ENCODE peak calls at places on chromosomes 2 and 18, in six cellular contexts. One of them, this sample, is unnamed.

GRCh38 chr18:42296723-42297122 is 341.7 kb downstream of the PIK3C3 start:
- DNase-seq in CD8-positive, alpha-beta T cell: no peak
- DNase-seq in neural progenitor cell: no peak
- DNase-seq in GM12878: no peak
- DNase-seq in PC-9: no peak
- DNase-seq in WERI-Rb-1: no peak
- DNase-seq in this sample: no peak

GRCh38 chr2:182038579-182038978 is 52.9 kb downstream of the PPP1R1C start:
- DNase-seq in CD8-positive, alpha-beta T cell: no peak
- DNase-seq in neural progenitor cell: no peak
- DNase-seq in GM12878: no peak
- DNase-seq in PC-9: no peak
- DNase-seq in WERI-Rb-1: no peak
- DNase-seq in this sample: no peak

GRCh38 chr2:119218478-119219064 is 5.1 kb upstream of the STEAP3 start:
- DNase-seq in CD8-positive, alpha-beta T cell: no peak
- DNase-seq in neural progenitor cell: peak; percentile 58
- DNase-seq in GM12878: no peak
- DNase-seq in PC-9: peak; percentile 46
- DNase-seq in WERI-Rb-1: peak; percentile 82
- DNase-seq in this sample: peak; percentile 55

GRCh38 chr2:144835634-144836351 is 315.9 kb upstream of the ZEB2 start:
- DNase-seq in CD8-positive, alpha-beta T cell: no peak
- DNase-seq in neural progenitor cell: no peak
- DNase-seq in GM12878: no peak
- DNase-seq in PC-9: no peak
- DNase-seq in WERI-Rb-1: no peak
- DNase-seq in this sample: no peak

GRCh38 chr2:46146866-46147502 is 150.2 kb upstream of the EPAS1 start:
- DNase-seq in CD8-positive, alpha-beta T cell: no peak
- DNase-seq in neural progenitor cell: no peak
- DNase-seq in GM12878: peak; percentile 5
- DNase-seq in PC-9: no peak
- DNase-seq in WERI-Rb-1: no peak
- DNase-seq in this sample: no peak

GRCh38 chr2:66775730-66776422 is 341.0 kb downstream of the MEIS1 start:
- DNase-seq in CD8-positive, alpha-beta T cell: no peak
- DNase-seq in neural progenitor cell: no peak
- DNase-seq in GM12878: no peak
- DNase-seq in PC-9: no peak
- DNase-seq in WERI-Rb-1: no peak
- DNase-seq in this sample: no peak

GRCh38 chr2:168901013-168901412 is at the start of gene G6PC2:
- DNase-seq in CD8-positive, alpha-beta T cell: no peak
- DNase-seq in neural progenitor cell: no peak
- DNase-seq in GM12878: no peak
- DNase-seq in PC-9: no peak
- DNase-seq in WERI-Rb-1: no peak
- DNase-seq in this sample: no peak

GRCh38 chr18:27763936-27764335 is 413.0 kb downstream of the CDH2 start:
- DNase-seq in CD8-positive, alpha-beta T cell: no peak
- DNase-seq in neural progenitor cell: no peak
- DNase-seq in GM12878: no peak
- DNase-seq in PC-9: no peak
- DNase-seq in WERI-Rb-1: no peak
- DNase-seq in this sample: no peak

GRCh38 chr18:37391698-37392548 is 173.7 kb downstream of the CELF4 start:
- DNase-seq in CD8-positive, alpha-beta T cell: no peak
- DNase-seq in neural progenitor cell: no peak
- DNase-seq in GM12878: peak; percentile 53
- DNase-seq in PC-9: no peak
- DNase-seq in WERI-Rb-1: no peak
- DNase-seq in this sample: no peak

GRCh38 chr18:13813271-13813849 is 10.6 kb upstream of the MC5R start:
- DNase-seq in CD8-positive, alpha-beta T cell: peak; percentile 41
- DNase-seq in neural progenitor cell: peak; percentile 78
- DNase-seq in GM12878: no peak
- DNase-seq in PC-9: peak; percentile 67
- DNase-seq in WERI-Rb-1: peak; percentile 67
- DNase-seq in this sample: peak; percentile 50

GRCh38 chr2:71071681-71072398 is 3.4 kb downstream of the NAGK start:
- DNase-seq in CD8-positive, alpha-beta T cell: peak; percentile 25
- DNase-seq in neural progenitor cell: no peak
- DNase-seq in GM12878: peak; percentile 94
- DNase-seq in PC-9: no peak
- DNase-seq in WERI-Rb-1: no peak
- DNase-seq in this sample: no peak

GRCh38 chr2:102143450-102143985 is 972 bp downstream of the IL1R1 start:
- DNase-seq in CD8-positive, alpha-beta T cell: no peak
- DNase-seq in neural progenitor cell: no peak
- DNase-seq in GM12878: no peak
- DNase-seq in PC-9: no peak
- DNase-seq in WERI-Rb-1: no peak
- DNase-seq in this sample: no peak

GRCh38 chr2:76711490-76711889 is 810.7 kb downstream of the LRRTM4 start:
- DNase-seq in CD8-positive, alpha-beta T cell: no peak
- DNase-seq in neural progenitor cell: peak; percentile 29
- DNase-seq in GM12878: no peak
- DNase-seq in PC-9: no peak
- DNase-seq in WERI-Rb-1: no peak
- DNase-seq in this sample: no peak

GRCh38 chr18:50659091-50660003 is 99.5 kb downstream of the MAPK4 start:
- DNase-seq in CD8-positive, alpha-beta T cell: no peak
- DNase-seq in neural progenitor cell: no peak
- DNase-seq in GM12878: no peak
- DNase-seq in PC-9: no peak
- DNase-seq in WERI-Rb-1: peak; percentile 77
- DNase-seq in this sample: no peak

DNA sequence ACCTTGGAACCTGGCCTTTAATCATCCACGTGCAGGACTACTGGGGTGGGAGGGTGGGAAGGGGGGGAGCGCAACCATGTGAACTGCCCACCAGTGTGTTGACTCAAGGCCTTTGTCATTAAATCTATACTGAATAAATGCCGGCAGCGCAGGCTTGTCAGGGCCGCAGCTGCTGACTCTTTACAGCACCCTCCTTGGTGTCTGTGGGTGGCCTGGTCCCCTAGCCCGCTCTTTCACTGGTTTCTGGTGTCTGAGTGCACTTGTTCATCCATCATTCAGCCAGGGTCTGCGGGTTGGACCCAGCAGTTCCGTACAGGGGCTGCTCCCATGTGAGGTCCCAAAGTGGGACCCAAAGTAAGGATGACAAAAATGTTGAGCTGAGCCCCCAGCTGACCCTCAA is 11.5 kb downstream of the MAP3K2 start:
- DNase-seq in CD8-positive, alpha-beta T cell: no peak
- DNase-seq in neural progenitor cell: no peak
- DNase-seq in GM12878: no peak
- DNase-seq in PC-9: no peak
- DNase-seq in WERI-Rb-1: no peak
- DNase-seq in this sample: no peak
- H3K9me3 ChIP-seq in CD8-positive, alpha-beta T cell: peaks cover 7% of the 10 kb centered on the region
- H3K9me3 ChIP-seq in neural progenitor cell: peaks cover 11% of the 10 kb centered on the region
- H3K9me3 ChIP-seq in GM12878: peaks cover 6% of the 10 kb centered on the region
- H3K9me3 ChIP-seq in PC-9: peaks cover 17% of the 10 kb centered on the region
- H3K9me3 ChIP-seq in WERI-Rb-1: peaks cover 5% of the 10 kb centered on the region
- H3K9me3 ChIP-seq in this sample: no peaks in the 10 kb centered on the region

DNA sequence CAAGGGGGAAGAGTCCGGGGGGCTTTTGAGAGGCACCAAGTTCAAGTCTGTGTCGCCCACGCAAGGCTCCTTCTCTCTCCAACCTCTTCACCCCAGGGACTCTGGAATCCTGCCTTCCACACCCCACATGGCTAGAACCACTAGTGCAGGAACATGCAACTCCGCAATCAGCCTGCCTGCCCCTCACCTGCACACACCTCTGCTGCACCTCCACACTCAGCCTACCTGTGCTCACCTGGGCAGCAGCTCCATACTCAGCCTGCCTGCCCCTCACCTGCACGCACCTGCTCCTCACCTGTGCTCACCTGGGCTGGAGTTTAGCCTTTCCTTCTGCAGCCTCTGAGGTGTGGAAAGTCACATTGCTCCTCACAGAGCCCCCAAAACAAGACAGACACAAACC is 277.4 kb downstream of the NDUFA10 start:
- DNase-seq in CD8-positive, alpha-beta T cell: no peak
- DNase-seq in neural progenitor cell: no peak
- DNase-seq in GM12878: no peak
- DNase-seq in PC-9: no peak
- DNase-seq in WERI-Rb-1: no peak
- DNase-seq in this sample: no peak
- TF ChIP-seq CTCF in CD8-positive, alpha-beta T cell: no peak
- TF ChIP-seq CTCF in neural progenitor cell: no peak
- TF ChIP-seq CTCF in GM12878: no peak
- TF ChIP-seq CTCF in PC-9: no peak
- TF ChIP-seq CTCF in WERI-Rb-1: no peak
- TF ChIP-seq CTCF in this sample: no peak

GRCh38 chr2:39020383-39020782 is 100.5 kb downstream of the SOS1 start:
- DNase-seq in CD8-positive, alpha-beta T cell: no peak
- DNase-seq in neural progenitor cell: no peak
- DNase-seq in GM12878: no peak
- DNase-seq in PC-9: no peak
- DNase-seq in WERI-Rb-1: no peak
- DNase-seq in this sample: no peak
- H3K27ac ChIP-seq in CD8-positive, alpha-beta T cell: no peak overlapping the region
- H3K27ac ChIP-seq in neural progenitor cell: no peak overlapping the region
- H3K27ac ChIP-seq in GM12878: no peak overlapping the region
- H3K27ac ChIP-seq in PC-9: no peak overlapping the region
- H3K27ac ChIP-seq in WERI-Rb-1: no peak overlapping the region
- H3K27ac ChIP-seq in this sample: peak overlapping the region; percentile 5

GRCh38 chr2:172512810-172513523 is 42.9 kb upstream of the PDK1 start:
- DNase-seq in CD8-positive, alpha-beta T cell: no peak
- DNase-seq in neural progenitor cell: no peak
- DNase-seq in GM12878: no peak
- DNase-seq in PC-9: no peak
- DNase-seq in WERI-Rb-1: no peak
- DNase-seq in this sample: no peak

GRCh38 chr2:172513524-172513900 is 42.4 kb upstream of the PDK1 start:
- DNase-seq in CD8-positive, alpha-beta T cell: no peak
- DNase-seq in neural progenitor cell: no peak
- DNase-seq in GM12878: no peak
- DNase-seq in PC-9: no peak
- DNase-seq in WERI-Rb-1: no peak
- DNase-seq in this sample: no peak

GRCh38 chr2:172518995-172519394 is 36.9 kb upstream of the PDK1 start:
- DNase-seq in CD8-positive, alpha-beta T cell: no peak
- DNase-seq in neural progenitor cell: no peak
- DNase-seq in GM12878: no peak
- DNase-seq in PC-9: no peak
- DNase-seq in WERI-Rb-1: no peak
- DNase-seq in this sample: no peak

GRCh38 chr2:172513935-172514586 is 41.8 kb upstream of the PDK1 start:
- DNase-seq in CD8-positive, alpha-beta T cell: no peak
- DNase-seq in neural progenitor cell: no peak
- DNase-seq in GM12878: no peak
- DNase-seq in PC-9: no peak
- DNase-seq in WERI-Rb-1: no peak
- DNase-seq in this sample: no peak

DNA sequence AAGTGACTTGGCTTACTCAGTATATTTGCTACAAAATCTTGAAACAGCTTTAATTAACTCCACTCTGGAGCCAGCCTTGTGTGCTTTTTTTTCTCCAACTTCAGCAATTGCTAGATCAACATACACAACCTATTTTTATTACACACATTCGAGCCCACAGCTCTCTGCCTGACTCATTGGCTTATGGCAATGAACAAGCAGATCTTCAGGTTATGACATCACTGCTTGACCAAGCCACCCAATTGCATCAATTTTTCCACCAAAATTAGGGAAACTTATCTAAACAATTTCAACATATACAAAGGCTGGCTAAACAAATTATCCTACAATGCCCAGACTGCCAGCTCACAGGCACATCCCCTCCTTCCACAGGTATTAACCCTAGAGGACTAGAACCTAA is 39.6 kb upstream of the PDK1 start:
- DNase-seq in CD8-positive, alpha-beta T cell: no peak
- DNase-seq in neural progenitor cell: no peak
- DNase-seq in GM12878: no peak
- DNase-seq in PC-9: no peak
- DNase-seq in WERI-Rb-1: no peak
- DNase-seq in this sample: no peak
- H3K9me3 ChIP-seq in CD8-positive, alpha-beta T cell: peaks cover 17% of the 10 kb centered on the region
- H3K9me3 ChIP-seq in neural progenitor cell: peaks cover 1% of the 10 kb centered on the region
- H3K9me3 ChIP-seq in GM12878: peaks cover 25% of the 10 kb centered on the region
- H3K9me3 ChIP-seq in PC-9: peaks cover 18% of the 10 kb centered on the region
- H3K9me3 ChIP-seq in WERI-Rb-1: peaks cover 12% of the 10 kb centered on the region
- H3K9me3 ChIP-seq in this sample: no peaks in the 10 kb centered on the region

GRCh38 chr2:149037851-149038250 is 648 bp upstream of the LYPD6B start:
- DNase-seq in CD8-positive, alpha-beta T cell: no peak
- DNase-seq in neural progenitor cell: peak; percentile 61
- DNase-seq in GM12878: no peak
- DNase-seq in PC-9: peak; percentile 33
- DNase-seq in WERI-Rb-1: peak; percentile 17
- DNase-seq in this sample: no peak
- TF ChIP-seq CTCF in CD8-positive, alpha-beta T cell: no peak
- TF ChIP-seq CTCF in neural progenitor cell: peak; percentile 45
- TF ChIP-seq CTCF in GM12878: no peak
- TF ChIP-seq CTCF in PC-9: no peak
- TF ChIP-seq CTCF in WERI-Rb-1: peak; percentile 30
- TF ChIP-seq CTCF in this sample: no peak

GRCh38 chr2:120990451-120990871 is 254.8 kb downstream of the GLI2 start:
- DNase-seq in CD8-positive, alpha-beta T cell: no peak
- DNase-seq in neural progenitor cell: no peak
- DNase-seq in GM12878: no peak
- DNase-seq in PC-9: no peak
- DNase-seq in WERI-Rb-1: no peak
- DNase-seq in this sample: no peak
- H3K27ac ChIP-seq in CD8-positive, alpha-beta T cell: no peak overlapping the region
- H3K27ac ChIP-seq in neural progenitor cell: no peak overlapping the region
- H3K27ac ChIP-seq in GM12878: no peak overlapping the region
- H3K27ac ChIP-seq in PC-9: no peak overlapping the region
- H3K27ac ChIP-seq in WERI-Rb-1: no peak overlapping the region
- H3K27ac ChIP-seq in this sample: no peak overlapping the region

GRCh38 chr18:45708831-45709230 is 15.2 kb upstream of the SLC14A1 start:
- DNase-seq in CD8-positive, alpha-beta T cell: no peak
- DNase-seq in neural progenitor cell: no peak
- DNase-seq in GM12878: no peak
- DNase-seq in PC-9: no peak
- DNase-seq in WERI-Rb-1: no peak
- DNase-seq in this sample: no peak
- H3K9me3 ChIP-seq in CD8-positive, alpha-beta T cell: peaks cover 6% of the 10 kb centered on the region
- H3K9me3 ChIP-seq in neural progenitor cell: no peaks in the 10 kb centered on the region
- H3K9me3 ChIP-seq in GM12878: peaks cover 5% of the 10 kb centered on the region
- H3K9me3 ChIP-seq in PC-9: no peaks in the 10 kb centered on the region
- H3K9me3 ChIP-seq in WERI-Rb-1: peaks cover 19% of the 10 kb centered on the region
- H3K9me3 ChIP-seq in this sample: no peaks in the 10 kb centered on the region

GRCh38 chr2:108417254-108417653 is 31.8 kb upstream of the GCC2 start:
- DNase-seq in CD8-positive, alpha-beta T cell: no peak
- DNase-seq in neural progenitor cell: no peak
- DNase-seq in GM12878: no peak
- DNase-seq in PC-9: no peak
- DNase-seq in WERI-Rb-1: no peak
- DNase-seq in this sample: no peak
- TF ChIP-seq CTCF in CD8-positive, alpha-beta T cell: no peak
- TF ChIP-seq CTCF in neural progenitor cell: no peak
- TF ChIP-seq CTCF in GM12878: peak; percentile 30
- TF ChIP-seq CTCF in PC-9: no peak
- TF ChIP-seq CTCF in WERI-Rb-1: peak; percentile 40
- TF ChIP-seq CTCF in this sample: no peak